ENCODE peak calls at places on chromosomes 5 and 9, in ten cellular contexts. X is midbrain; Y is stimulated activated naive CD8-positive, alpha-beta T cell treated with anti-CD3 and anti-CD28 coated beads, Interleukin-15, amount 100 ng/mL, for 72 hours; L is NCI-H1105 treated with DMSO at 0.1 percent for 48 hours; O is fibroblast of lung; H is activated CD4-positive, alpha-beta T cell treated with anti-CD3 and anti-CD28 coated beads for 48 hours; G is anterior cingulate cortex; Z is HFFc6; N is HuH-7; E is neural crest cell. J is an unnamed sample.

GRCh38 chr9:124420991-124421543 is 5.8 kb upstream of the PSMB7 start:
- DNase-seq in X (peak), Y (no peak), L (peak), O (no peak), H (no peak), G (no peak), Z (peak), N (no peak), E (no peak), J (no peak)

GRCh38 chr5:98573834-98574233 is 199.6 kb upstream of the RGMB start:
- DNase-seq in X (no peak), Y (no peak), L (no peak), O (no peak), H (no peak), G (no peak), Z (no peak), N (no peak), E (no peak), J (no peak)

GRCh38 chr5:151202381-151203139 is 21.3 kb downstream of the CCDC69 start:
- DNase-seq in X (no peak), Y (no peak), L (no peak), O (peak), H (peak), G (no peak), Z (peak), N (no peak), E (no peak), J (no peak)

GRCh38 chr5:14668247-14668646 is 3.7 kb downstream of the OTULIN start:
- DNase-seq in X (no peak), Y (peak), L (no peak), O (no peak), H (no peak), G (no peak), Z (no peak), N (no peak), E (no peak), J (no peak)

GRCh38 chr5:2576823-2577222 is 174.7 kb downstream of the IRX2 start:
- DNase-seq in X (no peak), Y (no peak), L (no peak), O (no peak), H (no peak), G (no peak), Z (no peak), N (no peak), E (no peak), J (no peak)

GRCh38 chr5:76376141-76376900 is 26.8 kb upstream of the IQGAP2 start:
- DNase-seq in X (no peak), Y (no peak), L (no peak), O (no peak), H (no peak), G (no peak), Z (peak), N (no peak), E (no peak), J (no peak)

GRCh38 chr5:122035913-122036312 is 42.1 kb downstream of the LOX start:
- DNase-seq in X (no peak), Y (no peak), L (no peak), O (no peak), H (no peak), G (no peak), Z (no peak), N (no peak), E (no peak), J (no peak)

GRCh38 chr5:29770936-29771335 is 1422.5 kb upstream of the CDH6 start:
- DNase-seq in X (no peak), Y (no peak), L (no peak), O (no peak), H (no peak), G (no peak), Z (no peak), N (no peak), E (no peak), J (no peak)

GRCh38 chr5:135140805-135141204 is 106.8 kb upstream of the PITX1 start:
- DNase-seq in X (peak), Y (no peak), L (no peak), O (peak), H (no peak), G (peak), Z (peak), N (no peak), E (no peak), J (no peak)

GRCh38 chr9:137680445-137681358 is 61.9 kb downstream of the EHMT1 start:
- DNase-seq in X (no peak), Y (no peak), L (no peak), O (no peak), H (no peak), G (no peak), Z (no peak), N (no peak), E (no peak), J (no peak)

GRCh38 chr5:97127727-97128126 is 14.7 kb downstream of the LIX1 start:
- DNase-seq in X (no peak), Y (no peak), L (no peak), O (no peak), H (no peak), G (no peak), Z (no peak), N (no peak), E (no peak), J (no peak)

GRCh38 chr5:1430121-1430795 is 15.0 kb downstream of the SLC6A3 start:
- DNase-seq in X (no peak), Y (no peak), L (no peak), O (no peak), H (no peak), G (no peak), Z (no peak), N (no peak), E (no peak), J (no peak)

GRCh38 chr9:91164724-91165520 is 196.8 kb downstream of the AUH start:
- DNase-seq in X (no peak), Y (peak), L (no peak), O (peak), H (peak), G (no peak), Z (peak), N (peak), E (no peak), J (no peak)

GRCh38 chr5:119179857-119180641 is 109.2 kb downstream of the DMXL1 start:
- DNase-seq in X (no peak), Y (no peak), L (no peak), O (peak), H (no peak), G (no peak), Z (no peak), N (no peak), E (no peak), J (no peak)

GRCh38 chr5:141040093-141040762 is 10.9 kb upstream of the PCDHB1 start:
- DNase-seq in X (peak), Y (no peak), L (peak), O (no peak), H (no peak), G (peak), Z (no peak), N (peak), E (peak), J (peak)

GRCh38 chr5:16713386-16713928 is 96.7 kb upstream of the RETREG1 start:
- DNase-seq in X (peak), Y (no peak), L (no peak), O (peak), H (no peak), G (peak), Z (no peak), N (no peak), E (peak), J (no peak)

GRCh38 chr5:99000221-99000620 is 71.4 kb upstream of the CHD1 start:
- DNase-seq in X (no peak), Y (no peak), L (no peak), O (no peak), H (no peak), G (no peak), Z (no peak), N (no peak), E (no peak), J (no peak)

GRCh38 chr9:78574354-78575036 is 277.6 kb downstream of the PSAT1 start:
- DNase-seq in X (no peak), Y (no peak), L (no peak), O (peak), H (no peak), G (no peak), Z (no peak), N (no peak), E (no peak), J (no peak)

GRCh38 chr9:133664651-133665050 is 28.5 kb downstream of the DBH start:
- DNase-seq in X (no peak), Y (no peak), L (no peak), O (no peak), H (no peak), G (no peak), Z (no peak), N (no peak), E (no peak), J (no peak)

GRCh38 chr5:61822584-61822983 is 483.4 kb upstream of the KIF2A start:
- DNase-seq in X (no peak), Y (no peak), L (no peak), O (no peak), H (no peak), G (no peak), Z (no peak), N (no peak), E (no peak), J (no peak)

GRCh38 chr9:34991833-34992375 is 2.4 kb downstream of the DNAJB5 start:
- DNase-seq in X (peak), Y (peak), L (no peak), O (no peak), H (peak), G (peak), Z (no peak), N (no peak), E (no peak), J (no peak)

J was measured in kidney glomerular epithelial cell.